ENCODE peak calls at places on chromosomes 16 and 17, in ten cellular contexts. L is upper lobe of right lung, K is Caco-2, N is lung, G is fibroblast of pulmonary artery, O is PC-9, B is right lobe of liver, T is body of pancreas, Q is upper lobe of left lung, I is HCT116. F is an unnamed sample.

GRCh38 chr16:67834242-67834614 is 7.9 kb upstream of the THAP11 start:
- DNase-seq in K (no peak), I (no peak), G (no peak), N (no peak), Q (no peak), B (no peak), T (no peak), L (no peak), O (no peak), F (no peak)

GRCh38 chr17:50093807-50094206 is 1.3 kb upstream of the PDK2 start:
- DNase-seq in G (no peak), Q (no peak), O (no peak), L (no peak), T (no peak), N (no peak), K (no peak), I (no peak), B (no peak), F (no peak)

GRCh38 chr17:31467502-31468256 is 76.2 kb downstream of the RAB11FIP4 start:
- DNase-seq in L (no peak), I (no peak), Q (no peak), T (peak), K (no peak), O (no peak), N (no peak), G (no peak), B (peak), F (no peak)

GRCh38 chr16:15141586-15141985 is 47.5 kb upstream of the RRN3 start:
- DNase-seq in Q (peak), I (no peak), L (peak), B (no peak), T (no peak), G (no peak), K (no peak), N (no peak), O (no peak), F (no peak)

GRCh38 chr16:20954574-20954973 is 54.0 kb downstream of the LYRM1 start:
- DNase-seq in I (no peak), Q (no peak), T (no peak), L (no peak), N (no peak), B (no peak), K (no peak), G (no peak), O (no peak), F (no peak)

GRCh38 chr16:57955572-57955971 is 15.4 kb downstream of the CNGB1 start:
- DNase-seq in B (peak), I (no peak), N (peak), K (no peak), G (no peak), O (no peak), L (peak), T (peak), Q (no peak), F (no peak)

GRCh38 chr17:80482058-80482318 is 5.6 kb upstream of the NPTX1 start:
- DNase-seq in Q (peak), B (no peak), T (no peak), N (no peak), K (no peak), O (no peak), I (no peak), G (no peak), L (no peak), F (no peak)

GRCh38 chr17:31318298-31319190 is 2.9 kb downstream of the EVI2A start:
- DNase-seq in T (peak), I (no peak), K (no peak), N (peak), G (peak), Q (no peak), L (no peak), O (no peak), B (no peak), F (no peak)

GRCh38 chr17:80183581-80184422 is 14.0 kb downstream of the CARD14 start:
- DNase-seq in I (no peak), L (no peak), T (no peak), N (no peak), K (no peak), G (no peak), Q (peak), O (no peak), B (no peak), F (no peak)

GRCh38 chr17:17562145-17562529 is 29.4 kb downstream of the PEMT start:
- DNase-seq in L (no peak), B (no peak), N (no peak), K (no peak), Q (no peak), O (no peak), T (no peak), I (no peak), G (no peak), F (no peak)

GRCh38 chr17:60392845-60393702 is 1.1 kb upstream of the USP32 start:
- DNase-seq in I (peak), N (peak), B (no peak), L (peak), T (peak), O (no peak), Q (no peak), G (peak), K (no peak), F (no peak)

GRCh38 chr16:85650864-85651811 is 37.6 kb downstream of the GINS2 start:
- DNase-seq in I (no peak), B (peak), T (peak), G (no peak), K (no peak), L (no peak), N (no peak), Q (peak), O (no peak), F (no peak)

GRCh38 chr17:21354796-21355385 is 21.3 kb upstream of the KCNJ12 start:
- DNase-seq in L (no peak), O (no peak), K (no peak), N (no peak), B (peak), T (no peak), I (no peak), Q (peak), G (no peak), F (no peak)

GRCh38 chr16:11342021-11342855 is 3.0 kb upstream of the RMI2 start:
- DNase-seq in B (no peak), N (no peak), K (no peak), T (no peak), G (no peak), L (no peak), O (no peak), I (no peak), Q (no peak), F (no peak)

GRCh38 chr17:7410634-7411426 is 3.2 kb downstream of the NLGN2 start:
- DNase-seq in B (no peak), K (no peak), Q (peak), G (no peak), L (no peak), N (no peak), T (no peak), I (no peak), O (no peak), F (no peak)
- H3K4me3 ChIP-seq in B (no peak), K (no peak), Q (no peak), G (no peak), L (no peak), N (no peak), T (no peak), I (no peak), O (no peak), F (no peak)

GRCh38 chr17:55324296-55324978 is 59.7 kb downstream of the HLF start:
- DNase-seq in I (no peak), K (no peak), T (no peak), B (no peak), Q (no peak), N (no peak), O (no peak), L (no peak), G (no peak), F (no peak)
- TF ChIP-seq CTCF in I (no peak), K (peak), T (no peak), B (no peak), Q (no peak), N (no peak), O (no peak), L (no peak), G (no peak), F (no peak)

DNA sequence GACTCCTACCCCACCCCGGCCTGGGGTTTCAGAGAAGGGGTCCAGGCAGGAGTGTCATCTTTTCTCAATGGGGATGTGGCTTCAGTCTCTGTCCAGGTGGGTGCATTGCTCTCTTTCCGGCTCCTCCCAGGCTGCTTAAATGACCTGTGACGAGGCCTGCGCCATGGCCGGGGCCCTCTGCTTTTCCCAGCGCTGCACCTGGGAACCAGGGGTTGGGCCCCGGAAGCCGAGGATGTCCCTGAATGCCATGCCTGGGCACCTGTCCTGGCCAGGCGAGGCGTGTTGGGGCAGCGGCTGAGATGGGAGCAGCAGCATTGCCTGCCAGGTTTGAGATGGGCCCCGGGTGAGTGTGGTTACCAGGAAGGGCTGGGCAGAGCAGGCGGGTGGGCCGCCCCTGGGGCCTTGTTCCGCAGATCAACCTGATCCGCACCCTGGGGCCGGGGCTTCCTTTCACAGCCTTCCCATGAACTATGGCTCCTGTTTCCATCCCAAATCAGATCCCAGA is 147.4 kb downstream of the SEC14L1 start:
- DNase-seq in Q (no peak), O (no peak), B (no peak), I (no peak), T (peak), L (no peak), G (no peak), N (no peak), K (no peak), F (no peak)
- H3K4me3 ChIP-seq in Q (no peak), O (peak), B (peak), I (peak), T (no peak), L (no peak), G (no peak), N (no peak), K (no peak), F (no peak)

DNA sequence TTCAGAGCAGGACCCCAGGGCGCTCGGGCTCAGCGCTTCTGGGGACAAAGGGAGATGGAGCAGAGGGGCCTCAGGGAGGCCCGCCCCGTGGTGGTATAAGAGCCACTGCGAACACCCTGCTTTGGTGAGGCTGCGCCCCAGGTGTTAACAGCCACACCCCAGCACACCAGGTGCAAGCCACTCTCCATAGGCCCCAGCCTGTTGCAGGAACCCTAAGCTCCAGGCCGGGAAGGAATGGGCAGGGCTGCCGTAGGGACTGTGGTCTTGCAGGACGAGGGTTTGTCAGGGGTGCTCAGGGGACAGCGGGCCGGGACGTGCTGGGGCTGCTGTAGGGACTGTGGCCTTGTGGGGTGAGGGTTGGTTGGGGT is 17.0 kb upstream of the SSTR5 start:
- DNase-seq in T (no peak), B (no peak), K (no peak), O (no peak), Q (no peak), L (no peak), N (no peak), G (no peak), I (no peak), F (no peak)
- TF ChIP-seq CTCF in T (no peak), B (no peak), K (no peak), O (no peak), Q (no peak), L (no peak), N (no peak), G (no peak), I (no peak), F (no peak)

GRCh38 chr17:42312285-42313130 is 24.2 kb downstream of the STAT5A start:
- DNase-seq in B (peak), T (peak), L (peak), Q (peak), O (no peak), K (no peak), G (peak), I (no peak), N (peak), F (peak)
- H3K4me3 ChIP-seq in B (no peak), T (no peak), L (peak), Q (peak), O (no peak), K (no peak), G (no peak), I (no peak), N (no peak), F (peak)

GRCh38 chr17:44636562-44636961 is 19.7 kb upstream of the MEIOC start:
- DNase-seq in G (peak), B (no peak), I (peak), N (no peak), Q (no peak), K (no peak), T (no peak), L (no peak), O (peak), F (peak)
- TF ChIP-seq CTCF in G (peak), B (peak), I (peak), N (peak), Q (no peak), K (peak), T (no peak), L (peak), O (peak), F (peak)

GRCh38 chr17:64262125-64262421 is 987 bp downstream of the TEX2 start:
- DNase-seq in G (no peak), L (no peak), I (no peak), B (no peak), N (no peak), T (no peak), Q (no peak), O (no peak), K (no peak), F (no peak)

GRCh38 chr17:64259922-64260321 is 3.1 kb downstream of the TEX2 start:
- DNase-seq in L (no peak), K (no peak), O (peak), Q (no peak), I (no peak), B (no peak), T (peak), N (no peak), G (peak), F (no peak)

GRCh38 chr17:64259436-64259835 is 3.6 kb downstream of the TEX2 start:
- DNase-seq in I (no peak), B (no peak), N (no peak), Q (no peak), L (no peak), T (no peak), G (no peak), K (no peak), O (no peak), F (no peak)

GRCh38 chr17:64262422-64263260 is at the start of gene TEX2:
- DNase-seq in I (no peak), L (peak), O (no peak), T (peak), G (no peak), Q (peak), B (peak), K (peak), N (peak), F (no peak)

DNA sequence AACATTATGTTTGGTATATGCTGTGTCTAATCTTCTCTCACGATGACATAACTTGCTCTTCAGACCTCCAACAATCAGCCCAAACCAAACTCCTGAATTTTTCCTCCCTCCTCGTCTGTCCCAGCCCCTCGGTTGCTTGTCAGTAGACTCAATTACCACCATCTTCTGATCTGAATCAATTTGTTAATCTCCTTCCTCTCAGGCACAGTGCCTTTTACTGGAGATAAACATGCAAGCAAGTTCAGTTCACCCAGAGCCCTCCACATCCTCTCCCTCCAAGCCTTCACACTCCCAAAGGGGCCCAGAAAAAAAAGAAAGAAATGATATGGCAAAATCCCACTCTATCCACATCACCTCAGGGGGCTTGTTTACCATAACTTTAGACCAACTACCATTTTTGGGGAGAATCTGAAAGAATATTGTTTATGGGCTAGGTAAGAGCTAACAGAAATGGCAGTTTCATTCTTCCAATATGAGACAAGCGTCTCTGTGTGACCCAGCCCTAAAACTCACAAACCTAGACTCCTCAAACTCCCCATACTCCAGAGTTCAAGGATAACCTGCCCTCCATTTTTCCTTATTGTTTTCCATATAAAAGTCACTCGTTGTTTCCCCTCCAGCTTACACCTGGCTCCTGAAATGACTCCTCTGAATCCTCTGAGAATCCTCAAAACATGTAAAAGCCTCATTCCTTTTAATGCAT is 1.5 kb downstream of the TEX2 start:
- DNase-seq in I (no peak), O (no peak), K (no peak), Q (no peak), L (no peak), G (no peak), N (no peak), B (no peak), T (no peak), F (no peak)
- H3K4me3 ChIP-seq in I (peak), O (peak), K (peak), Q (peak), L (peak), G (peak), N (peak), B (peak), T (peak), F (peak)

GRCh38 chr17:68432086-68432864 is 25.0 kb downstream of the WIPI1 start:
- DNase-seq in I (no peak), K (no peak), G (no peak), T (no peak), B (no peak), O (no peak), Q (no peak), L (no peak), N (no peak), F (no peak)

GRCh38 chr17:68431045-68431608 is 26.2 kb downstream of the WIPI1 start:
- DNase-seq in Q (no peak), K (no peak), G (no peak), B (no peak), O (no peak), L (no peak), N (no peak), I (no peak), T (no peak), F (no peak)

GRCh38 chr17:68433211-68433610 is 24.1 kb downstream of the WIPI1 start:
- DNase-seq in L (no peak), I (no peak), G (no peak), T (no peak), K (no peak), Q (no peak), O (no peak), B (no peak), N (no peak), F (no peak)

GRCh38 chr17:68429881-68430280 is 27.4 kb downstream of the WIPI1 start:
- DNase-seq in L (no peak), I (no peak), K (no peak), T (no peak), Q (no peak), B (no peak), O (no peak), G (no peak), N (no peak), F (no peak)

DNA sequence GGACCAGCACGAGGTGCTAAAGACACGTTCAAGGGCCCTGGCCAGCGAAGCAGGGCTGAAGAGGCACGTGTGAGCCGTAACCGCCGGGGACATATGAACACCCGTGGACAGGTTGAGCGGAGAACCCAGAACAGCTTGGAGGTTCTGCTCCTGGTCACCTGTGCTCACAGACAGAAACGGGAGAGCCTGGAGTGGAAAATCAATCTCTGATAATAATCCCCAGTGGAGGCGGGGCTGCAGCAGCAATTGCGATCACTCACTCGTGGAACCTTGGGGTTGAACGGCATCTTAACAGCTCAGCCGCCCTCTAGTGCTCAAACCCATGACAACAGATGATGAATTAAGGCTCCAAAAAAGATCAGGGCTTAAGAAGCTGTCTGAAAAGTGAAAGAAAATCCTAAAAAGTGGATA is 25.6 kb downstream of the WIPI1 start:
- DNase-seq in I (peak), Q (no peak), L (no peak), T (no peak), N (no peak), K (no peak), G (peak), B (no peak), O (no peak), F (peak)
- TF ChIP-seq CTCF in I (peak), Q (no peak), L (no peak), T (no peak), N (no peak), K (no peak), G (peak), B (peak), O (peak), F (peak)

GRCh38 chr16:17471745-17472075 is 950 bp upstream of the XYLT1 start:
- DNase-seq in O (no peak), I (no peak), Q (no peak), T (no peak), L (no peak), K (no peak), N (no peak), B (no peak), G (no peak), F (peak)
- H3K4me3 ChIP-seq in O (no peak), I (no peak), Q (no peak), T (no peak), L (no peak), K (no peak), N (no peak), B (no peak), G (no peak), F (peak)

DNA sequence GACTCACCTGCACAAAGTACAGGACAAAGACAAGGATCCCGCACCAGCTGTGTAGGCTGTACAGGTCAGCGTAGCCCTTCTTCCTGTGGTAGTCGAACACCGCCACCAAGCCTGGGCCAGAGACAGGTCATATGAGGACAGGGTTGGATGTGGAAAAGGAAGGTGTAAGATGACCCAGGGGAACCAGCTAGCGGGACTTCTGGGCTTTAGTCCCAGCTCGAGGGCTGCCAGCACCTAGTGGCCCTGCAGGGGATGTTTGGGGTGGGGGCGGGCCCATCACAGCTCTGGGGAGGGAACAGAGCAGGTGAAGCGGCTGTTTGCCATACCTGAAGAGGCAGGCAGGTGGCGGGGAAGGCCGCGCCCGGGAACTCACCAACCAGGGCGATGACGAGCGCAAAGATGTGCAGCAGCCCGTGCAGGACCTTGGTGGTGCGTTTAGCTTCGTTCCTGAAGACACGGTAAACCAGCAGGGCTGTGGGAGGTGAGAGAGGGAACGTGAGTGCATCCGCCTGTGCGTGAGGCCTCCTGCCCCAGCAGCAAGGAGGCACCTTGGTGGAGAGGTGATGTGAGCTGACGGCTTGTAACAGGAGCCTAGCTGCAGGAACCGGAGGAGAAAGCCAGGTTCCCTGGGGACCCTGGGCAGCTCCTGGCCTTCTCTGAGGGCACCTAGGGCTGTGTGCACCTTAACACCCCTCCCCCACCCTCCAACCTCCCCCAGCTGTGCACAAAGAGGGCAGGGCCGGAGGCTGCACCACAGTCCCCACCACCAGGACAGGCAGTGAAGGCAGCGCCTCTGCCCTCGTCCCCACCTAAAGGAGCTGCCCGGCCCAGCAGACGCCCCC is 10.2 kb downstream of the CYB561 start:
- DNase-seq in I (no peak), Q (peak), N (no peak), O (peak), K (no peak), B (peak), L (peak), G (no peak), T (peak), F (no peak)
- TF ChIP-seq CTCF in I (peak), Q (no peak), N (no peak), O (no peak), K (no peak), B (no peak), L (peak), G (no peak), T (peak), F (no peak)